ENCODE peak calls at places on chromosome 20, in nine cellular contexts. One of them, this sample, is unnamed.

GRCh38 chr20:51801220-51801991 is 915 bp downstream of the SALL4 start:
- DNase-seq in activated CD8-positive, alpha-beta memory T cell treated with anti-CD3 and anti-CD28 coated beads for 1 hour: no peak
- DNase-seq in testis: no peak
- DNase-seq in BE2C: no peak
- DNase-seq in GM23338: peak
- DNase-seq in anterior cingulate cortex: no peak
- DNase-seq in AG08395: peak
- DNase-seq in fibroblast of the conjunctiva: no peak
- DNase-seq in WERI-Rb-1: no peak
- DNase-seq in this sample: peak

GRCh38 chr20:50285376-50286173 is 94.9 kb downstream of the CEBPB start:
- DNase-seq in activated CD8-positive, alpha-beta memory T cell treated with anti-CD3 and anti-CD28 coated beads for 1 hour: no peak
- DNase-seq in testis: peak
- DNase-seq in BE2C: peak
- DNase-seq in GM23338: no peak
- DNase-seq in anterior cingulate cortex: no peak
- DNase-seq in AG08395: peak
- DNase-seq in fibroblast of the conjunctiva: peak
- DNase-seq in WERI-Rb-1: no peak
- DNase-seq in this sample: peak

GRCh38 chr20:33054791-33055190 is 1.1 kb downstream of the BPIFB3 start:
- DNase-seq in activated CD8-positive, alpha-beta memory T cell treated with anti-CD3 and anti-CD28 coated beads for 1 hour: no peak
- DNase-seq in testis: no peak
- DNase-seq in BE2C: no peak
- DNase-seq in GM23338: no peak
- DNase-seq in anterior cingulate cortex: no peak
- DNase-seq in AG08395: no peak
- DNase-seq in fibroblast of the conjunctiva: no peak
- DNase-seq in WERI-Rb-1: no peak
- DNase-seq in this sample: no peak

GRCh38 chr20:20561172-20561571 is 151.3 kb downstream of the RALGAPA2 start:
- DNase-seq in activated CD8-positive, alpha-beta memory T cell treated with anti-CD3 and anti-CD28 coated beads for 1 hour: no peak
- DNase-seq in testis: no peak
- DNase-seq in BE2C: no peak
- DNase-seq in GM23338: peak
- DNase-seq in anterior cingulate cortex: no peak
- DNase-seq in AG08395: no peak
- DNase-seq in fibroblast of the conjunctiva: no peak
- DNase-seq in WERI-Rb-1: no peak
- DNase-seq in this sample: no peak

GRCh38 chr20:51456511-51457280 is 85.8 kb downstream of the NFATC2 start:
- DNase-seq in activated CD8-positive, alpha-beta memory T cell treated with anti-CD3 and anti-CD28 coated beads for 1 hour: no peak
- DNase-seq in testis: peak
- DNase-seq in BE2C: peak
- DNase-seq in GM23338: peak
- DNase-seq in anterior cingulate cortex: peak
- DNase-seq in AG08395: peak
- DNase-seq in fibroblast of the conjunctiva: peak
- DNase-seq in WERI-Rb-1: no peak
- DNase-seq in this sample: peak

GRCh38 chr20:17202668-17203067 is 24.2 kb upstream of the PCSK2 start:
- DNase-seq in activated CD8-positive, alpha-beta memory T cell treated with anti-CD3 and anti-CD28 coated beads for 1 hour: no peak
- DNase-seq in testis: peak
- DNase-seq in BE2C: no peak
- DNase-seq in GM23338: peak
- DNase-seq in anterior cingulate cortex: no peak
- DNase-seq in AG08395: no peak
- DNase-seq in fibroblast of the conjunctiva: no peak
- DNase-seq in WERI-Rb-1: no peak
- DNase-seq in this sample: peak

GRCh38 chr20:62689861-62690644 is 18.6 kb upstream of the NTSR1 start:
- DNase-seq in activated CD8-positive, alpha-beta memory T cell treated with anti-CD3 and anti-CD28 coated beads for 1 hour: no peak
- DNase-seq in testis: no peak
- DNase-seq in BE2C: no peak
- DNase-seq in GM23338: no peak
- DNase-seq in anterior cingulate cortex: no peak
- DNase-seq in AG08395: no peak
- DNase-seq in fibroblast of the conjunctiva: no peak
- DNase-seq in WERI-Rb-1: no peak
- DNase-seq in this sample: no peak

GRCh38 chr20:10463622-10464021 is 28.5 kb downstream of the SLX4IP start:
- DNase-seq in activated CD8-positive, alpha-beta memory T cell treated with anti-CD3 and anti-CD28 coated beads for 1 hour: no peak
- DNase-seq in testis: no peak
- DNase-seq in BE2C: no peak
- DNase-seq in GM23338: no peak
- DNase-seq in anterior cingulate cortex: no peak
- DNase-seq in AG08395: no peak
- DNase-seq in fibroblast of the conjunctiva: no peak
- DNase-seq in WERI-Rb-1: no peak
- DNase-seq in this sample: no peak

GRCh38 chr20:41309817-41310216 is 7.7 kb downstream of the ZHX3 start:
- DNase-seq in activated CD8-positive, alpha-beta memory T cell treated with anti-CD3 and anti-CD28 coated beads for 1 hour: no peak
- DNase-seq in testis: no peak
- DNase-seq in BE2C: no peak
- DNase-seq in GM23338: no peak
- DNase-seq in anterior cingulate cortex: no peak
- DNase-seq in AG08395: peak
- DNase-seq in fibroblast of the conjunctiva: no peak
- DNase-seq in WERI-Rb-1: no peak
- DNase-seq in this sample: no peak

GRCh38 chr20:48631114-48632016 is 196.4 kb downstream of the PREX1 start:
- DNase-seq in activated CD8-positive, alpha-beta memory T cell treated with anti-CD3 and anti-CD28 coated beads for 1 hour: no peak
- DNase-seq in testis: no peak
- DNase-seq in BE2C: peak
- DNase-seq in GM23338: no peak
- DNase-seq in anterior cingulate cortex: no peak
- DNase-seq in AG08395: peak
- DNase-seq in fibroblast of the conjunctiva: no peak
- DNase-seq in WERI-Rb-1: no peak
- DNase-seq in this sample: no peak

GRCh38 chr20:4898845-4899244 is 102.5 kb downstream of the SLC23A2 start:
- DNase-seq in activated CD8-positive, alpha-beta memory T cell treated with anti-CD3 and anti-CD28 coated beads for 1 hour: no peak
- DNase-seq in testis: no peak
- DNase-seq in BE2C: no peak
- DNase-seq in GM23338: no peak
- DNase-seq in anterior cingulate cortex: no peak
- DNase-seq in AG08395: no peak
- DNase-seq in fibroblast of the conjunctiva: no peak
- DNase-seq in WERI-Rb-1: no peak
- DNase-seq in this sample: no peak

GRCh38 chr20:17674722-17675518 is 7.1 kb downstream of the RRBP1 start:
- DNase-seq in activated CD8-positive, alpha-beta memory T cell treated with anti-CD3 and anti-CD28 coated beads for 1 hour: no peak
- DNase-seq in testis: no peak
- DNase-seq in BE2C: no peak
- DNase-seq in GM23338: no peak
- DNase-seq in anterior cingulate cortex: no peak
- DNase-seq in AG08395: no peak
- DNase-seq in fibroblast of the conjunctiva: peak
- DNase-seq in WERI-Rb-1: no peak
- DNase-seq in this sample: peak

GRCh38 chr20:48807586-48808381 is 20.0 kb downstream of the PREX1 start:
- DNase-seq in activated CD8-positive, alpha-beta memory T cell treated with anti-CD3 and anti-CD28 coated beads for 1 hour: no peak
- DNase-seq in testis: peak
- DNase-seq in BE2C: peak
- DNase-seq in GM23338: no peak
- DNase-seq in anterior cingulate cortex: no peak
- DNase-seq in AG08395: no peak
- DNase-seq in fibroblast of the conjunctiva: no peak
- DNase-seq in WERI-Rb-1: no peak
- DNase-seq in this sample: no peak

GRCh38 chr20:18058661-18059467 is 1.1 kb upstream of the OVOL2 start:
- DNase-seq in activated CD8-positive, alpha-beta memory T cell treated with anti-CD3 and anti-CD28 coated beads for 1 hour: no peak
- DNase-seq in testis: no peak
- DNase-seq in BE2C: no peak
- DNase-seq in GM23338: peak
- DNase-seq in anterior cingulate cortex: no peak
- DNase-seq in AG08395: no peak
- DNase-seq in fibroblast of the conjunctiva: no peak
- DNase-seq in WERI-Rb-1: peak
- DNase-seq in this sample: peak

GRCh38 chr20:24996449-24997195 is 4.1 kb upstream of the APMAP start:
- DNase-seq in activated CD8-positive, alpha-beta memory T cell treated with anti-CD3 and anti-CD28 coated beads for 1 hour: no peak
- DNase-seq in testis: no peak
- DNase-seq in BE2C: no peak
- DNase-seq in GM23338: no peak
- DNase-seq in anterior cingulate cortex: no peak
- DNase-seq in AG08395: no peak
- DNase-seq in fibroblast of the conjunctiva: no peak
- DNase-seq in WERI-Rb-1: no peak
- DNase-seq in this sample: no peak

GRCh38 chr20:57611605-57612311 is 8.5 kb downstream of the ZBP1 start:
- DNase-seq in activated CD8-positive, alpha-beta memory T cell treated with anti-CD3 and anti-CD28 coated beads for 1 hour: no peak
- DNase-seq in testis: peak
- DNase-seq in BE2C: peak
- DNase-seq in GM23338: no peak
- DNase-seq in anterior cingulate cortex: no peak
- DNase-seq in AG08395: no peak
- DNase-seq in fibroblast of the conjunctiva: no peak
- DNase-seq in WERI-Rb-1: no peak
- DNase-seq in this sample: no peak

GRCh38 chr20:46979603-46980241 is 85.1 kb downstream of the EYA2 start:
- DNase-seq in activated CD8-positive, alpha-beta memory T cell treated with anti-CD3 and anti-CD28 coated beads for 1 hour: no peak
- DNase-seq in testis: no peak
- DNase-seq in BE2C: no peak
- DNase-seq in GM23338: no peak
- DNase-seq in anterior cingulate cortex: no peak
- DNase-seq in AG08395: no peak
- DNase-seq in fibroblast of the conjunctiva: no peak
- DNase-seq in WERI-Rb-1: peak
- DNase-seq in this sample: no peak

GRCh38 chr20:43748274-43748673 is 21.5 kb upstream of the GTSF1L start:
- DNase-seq in activated CD8-positive, alpha-beta memory T cell treated with anti-CD3 and anti-CD28 coated beads for 1 hour: no peak
- DNase-seq in testis: no peak
- DNase-seq in BE2C: no peak
- DNase-seq in GM23338: no peak
- DNase-seq in anterior cingulate cortex: no peak
- DNase-seq in AG08395: no peak
- DNase-seq in fibroblast of the conjunctiva: no peak
- DNase-seq in WERI-Rb-1: no peak
- DNase-seq in this sample: no peak

GRCh38 chr20:24829649-24830370 is 119.3 kb upstream of the CST7 start:
- DNase-seq in activated CD8-positive, alpha-beta memory T cell treated with anti-CD3 and anti-CD28 coated beads for 1 hour: no peak
- DNase-seq in testis: no peak
- DNase-seq in BE2C: no peak
- DNase-seq in GM23338: no peak
- DNase-seq in anterior cingulate cortex: no peak
- DNase-seq in AG08395: no peak
- DNase-seq in fibroblast of the conjunctiva: no peak
- DNase-seq in WERI-Rb-1: no peak
- DNase-seq in this sample: no peak

GRCh38 chr20:41086402-41087324 is 50.7 kb upstream of the PLCG1 start:
- DNase-seq in activated CD8-positive, alpha-beta memory T cell treated with anti-CD3 and anti-CD28 coated beads for 1 hour: no peak
- DNase-seq in testis: no peak
- DNase-seq in BE2C: peak
- DNase-seq in GM23338: no peak
- DNase-seq in anterior cingulate cortex: no peak
- DNase-seq in AG08395: no peak
- DNase-seq in fibroblast of the conjunctiva: no peak
- DNase-seq in WERI-Rb-1: no peak
- DNase-seq in this sample: no peak

GRCh38 chr20:58128635-58129625 is 99.5 kb downstream of the ANKRD60 start:
- DNase-seq in activated CD8-positive, alpha-beta memory T cell treated with anti-CD3 and anti-CD28 coated beads for 1 hour: no peak
- DNase-seq in testis: no peak
- DNase-seq in BE2C: no peak
- DNase-seq in GM23338: no peak
- DNase-seq in anterior cingulate cortex: no peak
- DNase-seq in AG08395: no peak
- DNase-seq in fibroblast of the conjunctiva: no peak
- DNase-seq in WERI-Rb-1: no peak
- DNase-seq in this sample: no peak

GRCh38 chr20:57678340-57678739 is 31.5 kb downstream of the PMEPA1 start:
- DNase-seq in activated CD8-positive, alpha-beta memory T cell treated with anti-CD3 and anti-CD28 coated beads for 1 hour: no peak
- DNase-seq in testis: no peak
- DNase-seq in BE2C: peak
- DNase-seq in GM23338: no peak
- DNase-seq in anterior cingulate cortex: no peak
- DNase-seq in AG08395: no peak
- DNase-seq in fibroblast of the conjunctiva: no peak
- DNase-seq in WERI-Rb-1: peak
- DNase-seq in this sample: no peak

GRCh38 chr20:60637801-60638200 is 614.3 kb upstream of the CDH4 start:
- DNase-seq in activated CD8-positive, alpha-beta memory T cell treated with anti-CD3 and anti-CD28 coated beads for 1 hour: no peak
- DNase-seq in testis: peak
- DNase-seq in BE2C: no peak
- DNase-seq in GM23338: no peak
- DNase-seq in anterior cingulate cortex: no peak
- DNase-seq in AG08395: no peak
- DNase-seq in fibroblast of the conjunctiva: no peak
- DNase-seq in WERI-Rb-1: no peak
- DNase-seq in this sample: no peak

GRCh38 chr20:62916703-62917476 is 9.4 kb downstream of the DIDO1 start:
- DNase-seq in activated CD8-positive, alpha-beta memory T cell treated with anti-CD3 and anti-CD28 coated beads for 1 hour: no peak
- DNase-seq in testis: no peak
- DNase-seq in BE2C: no peak
- DNase-seq in GM23338: no peak
- DNase-seq in anterior cingulate cortex: no peak
- DNase-seq in AG08395: no peak
- DNase-seq in fibroblast of the conjunctiva: no peak
- DNase-seq in WERI-Rb-1: no peak
- DNase-seq in this sample: no peak

GRCh38 chr20:32898721-32899120 is 40.0 kb downstream of the EFCAB8 start:
- DNase-seq in activated CD8-positive, alpha-beta memory T cell treated with anti-CD3 and anti-CD28 coated beads for 1 hour: no peak
- DNase-seq in testis: no peak
- DNase-seq in BE2C: no peak
- DNase-seq in GM23338: no peak
- DNase-seq in anterior cingulate cortex: no peak
- DNase-seq in AG08395: peak
- DNase-seq in fibroblast of the conjunctiva: peak
- DNase-seq in WERI-Rb-1: no peak
- DNase-seq in this sample: no peak

GRCh38 chr20:57136734-57137133 is 129.7 kb downstream of the BMP7 start:
- DNase-seq in activated CD8-positive, alpha-beta memory T cell treated with anti-CD3 and anti-CD28 coated beads for 1 hour: no peak
- DNase-seq in testis: no peak
- DNase-seq in BE2C: no peak
- DNase-seq in GM23338: no peak
- DNase-seq in anterior cingulate cortex: no peak
- DNase-seq in AG08395: no peak
- DNase-seq in fibroblast of the conjunctiva: no peak
- DNase-seq in WERI-Rb-1: no peak
- DNase-seq in this sample: no peak

GRCh38 chr20:52160805-52161204 is 30.8 kb downstream of the ZFP64 start:
- DNase-seq in activated CD8-positive, alpha-beta memory T cell treated with anti-CD3 and anti-CD28 coated beads for 1 hour: no peak
- DNase-seq in testis: no peak
- DNase-seq in BE2C: no peak
- DNase-seq in GM23338: no peak
- DNase-seq in anterior cingulate cortex: no peak
- DNase-seq in AG08395: no peak
- DNase-seq in fibroblast of the conjunctiva: no peak
- DNase-seq in WERI-Rb-1: no peak
- DNase-seq in this sample: peak

This sample was measured in thyroid gland.